ENCODE peak calls at places on chromosomes 5 and 9, in four cellular contexts. Z is GM12878, U is HL-60, W is K562. R is an unnamed sample.

GRCh38 chr5:139574641-139575312 is 13.6 kb downstream of the UBE2D2 start:
- DNase-seq in Z (no peak), U (no peak), W (peak), R (no peak)

GRCh38 chr9:134396825-134397224 is 70.6 kb downstream of the RXRA start:
- DNase-seq in W (no peak), U (peak), Z (no peak), R (no peak)

GRCh38 chr5:40605295-40605958 is 74.3 kb upstream of the PTGER4 start:
- DNase-seq in U (peak), Z (no peak), W (no peak), R (no peak)

GRCh38 chr5:72599519-72600400 is 92.5 kb upstream of the ZNF366 start:
- DNase-seq in Z (no peak), W (no peak), U (no peak), R (no peak)

GRCh38 chr5:142924135-142924883 is 154.1 kb downstream of the ARHGAP26 start:
- DNase-seq in Z (peak), W (no peak), U (peak), R (no peak)

GRCh38 chr9:116594552-116594951 is 92.6 kb upstream of the TRIM32 start:
- DNase-seq in Z (no peak), U (no peak), W (no peak), R (no peak)

GRCh38 chr5:43038523-43038989 is 1.6 kb downstream of the ANXA2R start:
- DNase-seq in U (peak), W (no peak), Z (no peak), R (no peak)

GRCh38 chr9:127972316-127972871 is 8.4 kb downstream of the EEIG1 start:
- DNase-seq in Z (no peak), W (no peak), U (no peak), R (no peak)

GRCh38 chr5:111950660-111951059 is 193.7 kb upstream of the NREP start:
- DNase-seq in W (no peak), U (no peak), Z (no peak), R (no peak)

GRCh38 chr5:145848854-145849253 is 13.7 kb upstream of the PRELID2 start:
- DNase-seq in Z (no peak), W (no peak), U (no peak), R (no peak)

GRCh38 chr9:37969130-37969529 is 65.2 kb upstream of the SLC25A51 start:
- DNase-seq in W (no peak), U (no peak), Z (no peak), R (no peak)

GRCh38 chr5:91706785-91707520 is 323.8 kb upstream of the ARRDC3 start:
- DNase-seq in W (no peak), U (no peak), Z (no peak), R (no peak)

GRCh38 chr5:54658014-54658413 is 140.5 kb downstream of the SNX18 start:
- DNase-seq in Z (no peak), U (no peak), W (no peak), R (no peak)

GRCh38 chr5:77864997-77865396 is 88.9 kb upstream of the TBCA start:
- DNase-seq in U (peak), Z (no peak), W (no peak), R (no peak)

GRCh38 chr5:133407277-133407632 is 205.1 kb downstream of the FSTL4 start:
- DNase-seq in W (no peak), U (no peak), Z (no peak), R (no peak)

GRCh38 chr9:123371805-123372590 is 16.0 kb downstream of the CRB2 start:
- DNase-seq in Z (no peak), W (no peak), U (no peak), R (no peak)

GRCh38 chr9:111041902-111042301 is 3.6 kb upstream of the LPAR1 start:
- DNase-seq in U (no peak), W (no peak), Z (no peak), R (no peak)

GRCh38 chr5:149203896-149204544 is 62.7 kb downstream of the ABLIM3 start:
- DNase-seq in W (no peak), Z (no peak), U (no peak), R (no peak)

GRCh38 chr9:14395300-14396082 is 81.5 kb upstream of the NFIB start:
- DNase-seq in Z (no peak), U (no peak), W (peak), R (no peak)

GRCh38 chr5:172797800-172798199 is 26.8 kb upstream of the DUSP1 start:
- DNase-seq in U (no peak), Z (no peak), W (no peak), R (no peak)

GRCh38 chr5:141504216-141504615 is 15.3 kb downstream of the PCDHGC5 start:
- DNase-seq in W (no peak), U (no peak), Z (no peak), R (no peak)

GRCh38 chr5:95864456-95864855 is 41.9 kb upstream of the GLRX start:
- DNase-seq in U (no peak), Z (no peak), W (no peak), R (no peak)

GRCh38 chr9:135226369-135227050 is 139.0 kb downstream of the OLFM1 start:
- DNase-seq in W (no peak), Z (no peak), U (no peak), R (no peak)

GRCh38 chr9:129556576-129557191 is 64.2 kb downstream of the C9orf50 start:
- DNase-seq in Z (no peak), W (no peak), U (no peak), R (no peak)

GRCh38 chr9:23702311-23702922 is 123.6 kb downstream of the ELAVL2 start:
- DNase-seq in W (no peak), U (no peak), Z (no peak), R (no peak)

GRCh38 chr5:176697929-176698520 is 50.7 kb downstream of the TSPAN17 start:
- DNase-seq in Z (no peak), U (no peak), W (no peak), R (no peak)

GRCh38 chr5:83400712-83401111 is 70.8 kb upstream of the VCAN start:
- DNase-seq in W (no peak), U (no peak), Z (no peak), R (no peak)

GRCh38 chr5:151084363-151084762 is 3.5 kb upstream of the TNIP1 start:
- DNase-seq in U (no peak), Z (no peak), W (no peak), R (no peak)

GRCh38 chr5:73160239-73160671 is 12.7 kb upstream of the TMEM174 start:
- DNase-seq in U (no peak), Z (peak), W (no peak), R (no peak)

GRCh38 chr9:112097712-112098688 is 77.1 kb downstream of the SUSD1 start:
- DNase-seq in W (peak), Z (no peak), U (peak), R (peak)

GRCh38 chr5:37501152-37501551 is 122.0 kb downstream of the WDR70 start:
- DNase-seq in U (no peak), W (no peak), Z (no peak), R (no peak)

GRCh38 chr9:87606921-87607521 is 109.4 kb downstream of the DAPK1 start:
- DNase-seq in U (no peak), W (no peak), Z (no peak), R (no peak)
- TF ChIP-seq SPI1 in U (no peak), W (no peak), Z (no peak), R (no peak)

GRCh38 chr9:125835655-125836054 is 88.5 kb downstream of the PBX3 start:
- DNase-seq in U (no peak), Z (no peak), W (no peak), R (no peak)

GRCh38 chr9:125825762-125826161 is 78.6 kb downstream of the PBX3 start:
- DNase-seq in W (no peak), Z (no peak), U (no peak), R (no peak)

GRCh38 chr9:125826850-125827249 is 79.7 kb downstream of the PBX3 start:
- DNase-seq in Z (no peak), W (no peak), U (no peak), R (no peak)

GRCh38 chr9:125829743-125830142 is 82.6 kb downstream of the PBX3 start:
- DNase-seq in U (peak), W (no peak), Z (peak), R (no peak)
- TF ChIP-seq SPI1 in U (no peak), W (no peak), Z (no peak), R (no peak)

DNA sequence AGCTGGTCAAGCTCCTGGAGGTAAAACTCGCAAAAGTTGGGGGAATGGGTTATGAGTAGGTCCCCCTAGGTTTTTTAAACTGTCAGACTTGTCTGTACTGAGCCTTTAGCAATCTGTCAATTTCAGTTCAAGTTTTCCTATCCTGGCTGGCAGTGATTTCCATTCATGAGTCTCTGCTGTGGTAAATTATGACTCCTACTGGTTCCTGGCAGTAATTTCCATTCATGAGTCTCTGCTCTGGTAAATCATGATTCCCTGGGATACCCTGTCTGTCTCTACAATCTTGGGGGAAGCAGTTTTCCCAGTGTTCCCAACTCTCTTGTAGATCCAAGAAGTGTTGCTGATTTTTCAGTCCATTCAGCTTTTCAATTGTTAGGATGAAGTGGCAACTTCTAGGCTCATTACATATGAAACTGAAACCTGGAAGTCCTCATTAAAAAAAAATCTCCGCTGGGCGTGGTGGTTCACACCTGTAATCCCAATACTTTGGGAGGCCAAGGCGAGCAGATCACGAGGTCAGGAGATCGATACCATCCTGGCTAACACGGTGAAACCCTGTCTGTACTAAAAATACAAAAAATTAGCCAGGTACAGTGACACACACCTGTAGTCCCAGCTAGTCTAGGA is 91.3 kb upstream of the GPBP1 start:
- DNase-seq in Z (no peak), U (no peak), W (no peak), R (no peak)
- TF ChIP-seq SPI1 in Z (no peak), U (no peak), W (no peak), R (no peak)

GRCh38 chr5:115497200-115497599 is 47.4 kb downstream of the FEM1C start:
- DNase-seq in Z (no peak), U (no peak), W (no peak), R (no peak)
- TF ChIP-seq SPI1 in Z (no peak), U (no peak), W (no peak), R (no peak)

GRCh38 chr9:121322037-121322736 is 47.9 kb downstream of the STOM start:
- DNase-seq in U (peak), Z (no peak), W (no peak), R (no peak)

GRCh38 chr9:121319394-121319780 is 50.7 kb downstream of the STOM start:
- DNase-seq in U (no peak), Z (no peak), W (no peak), R (no peak)

GRCh38 chr9:121322737-121323448 is 47.2 kb downstream of the STOM start:
- DNase-seq in W (no peak), U (peak), Z (no peak), R (no peak)

GRCh38 chr9:121318631-121319393 is 50.9 kb downstream of the GSN start:
- DNase-seq in Z (no peak), W (no peak), U (no peak), R (no peak)

DNA sequence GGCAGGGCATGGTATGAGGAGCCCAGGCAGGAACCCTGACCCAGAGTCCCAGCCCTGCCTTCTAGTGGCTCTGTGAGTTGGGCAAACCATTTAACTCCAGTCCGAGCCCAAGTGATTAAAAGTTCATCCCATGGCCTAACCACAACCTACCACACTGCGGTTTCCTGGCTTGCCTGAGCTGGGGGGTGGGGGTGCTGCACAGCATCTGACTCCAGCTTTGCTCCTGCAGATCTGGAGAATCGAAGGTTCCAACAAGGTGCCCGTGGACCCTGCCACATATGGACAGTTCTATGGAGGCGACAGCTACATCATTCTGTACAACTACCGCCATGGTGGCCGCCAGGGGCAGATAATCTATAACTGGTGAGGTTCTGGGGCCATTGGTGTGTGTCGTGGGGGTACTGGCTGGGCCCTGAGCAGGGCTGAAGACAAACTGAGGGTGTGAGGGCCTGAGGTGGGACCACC is 49.0 kb downstream of the STOM start:
- DNase-seq in W (no peak), Z (no peak), U (peak), R (no peak)
- TF ChIP-seq SPI1 in W (no peak), Z (no peak), U (no peak), R (no peak)

GRCh38 chr9:83959061-83959460 is 21.0 kb downstream of the HNRNPK start:
- DNase-seq in Z (no peak), W (no peak), U (no peak), R (no peak)

GRCh38 chr9:83960991-83961390 is 19.0 kb downstream of the HNRNPK start:
- DNase-seq in W (no peak), Z (no peak), U (peak), R (no peak)

GRCh38 chr9:83955985-83956287 is 24.1 kb downstream of the HNRNPK start:
- DNase-seq in W (no peak), U (peak), Z (no peak), R (no peak)

GRCh38 chr9:83957029-83957513 is 22.9 kb downstream of the HNRNPK start:
- DNase-seq in W (no peak), U (no peak), Z (no peak), R (no peak)

GRCh38 chr9:83956288-83957028 is 23.6 kb downstream of the HNRNPK start:
- DNase-seq in U (peak), Z (no peak), W (peak), R (peak)
- TF ChIP-seq SPI1 in U (no peak), Z (no peak), W (peak), R (no peak)

R was measured in GM12891.